ENCODE peak calls at places on chromosomes 2 and 18, in seven cellular contexts. Q is astrocyte of the spinal cord; Y is activated CD8-positive, alpha-beta memory T cell treated with anti-CD3 and anti-CD28 coated beads for 1 hour; W is IMR-90; G is stimulated activated CD8-positive, alpha-beta memory T cell treated with anti-CD3 and anti-CD28 coated beads, Interleukin-4, amount 100 ng/mL, for 1 hour; X is heart left ventricle; I is bronchial epithelial cell. A is an unnamed sample.
A peak's percentile ranks its signal among the peaks of the same experiment; 100 is the strongest.

GRCh38 chr2:105786231-105787230 is 41.8 kb downstream of the NCK2 start:
- DNase-seq in Q (no peak), Y (no peak), W (no peak), G (no peak), X (no peak), I (no peak), A (no peak)

GRCh38 chr2:13550832-13551231 is 834.1 kb downstream of the TRIB2 start:
- DNase-seq in Q (no peak), Y (no peak), W (no peak), G (no peak), X (no peak), I (no peak), A (no peak)

GRCh38 chr2:140990416-140990815 is 1140.4 kb downstream of the LRP1B start:
- DNase-seq in Q (peak; percentile 94), Y (no peak), W (peak; percentile 94), G (no peak), X (no peak), I (peak; percentile 28), A (no peak)

GRCh38 chr2:60794271-60794863 is 38.3 kb downstream of the PAPOLG start:
- DNase-seq in Q (peak; percentile 29), Y (no peak), W (peak; percentile 27), G (no peak), X (no peak), I (peak; percentile 24), A (no peak)

GRCh38 chr2:37636209-37637077 is 35.0 kb downstream of the CDC42EP3 start:
- DNase-seq in Q (no peak), Y (no peak), W (no peak), G (no peak), X (no peak), I (no peak), A (no peak)

GRCh38 chr18:48676756-48677368 is 138.0 kb downstream of the CTIF start:
- DNase-seq in Q (peak; percentile 57), Y (peak; percentile 7), W (peak; percentile 38), G (peak; percentile 14), X (peak; percentile 74), I (peak; percentile 10), A (peak; percentile 93)

GRCh38 chr2:144512421-144513272 is 7.3 kb downstream of the ZEB2 start:
- DNase-seq in Q (peak; percentile 37), Y (no peak), W (no peak), G (no peak), X (no peak), I (no peak), A (no peak)

GRCh38 chr2:176454893-176455810 is 185.9 kb downstream of the MTX2 start:
- DNase-seq in Q (peak; percentile 74), Y (peak; percentile 40), W (peak; percentile 65), G (peak; percentile 72), X (peak; percentile 78), I (peak; percentile 58), A (peak; percentile 77)

GRCh38 chr2:72613931-72614330 is 211.9 kb downstream of the EXOC6B start:
- DNase-seq in Q (no peak), Y (no peak), W (no peak), G (no peak), X (no peak), I (no peak), A (no peak)

GRCh38 chr18:58402951-58403702 is 225.8 kb downstream of the ALPK2 start:
- DNase-seq in Q (no peak), Y (no peak), W (no peak), G (no peak), X (no peak), I (no peak), A (no peak)